ENCODE peak calls at places on chromosomes 2 and 18, in six cellular contexts. One of them, this sample, is unnamed.

GRCh38 chr18:6370410-6370809 is 44.3 kb downstream of the L3MBTL4 start:
- DNase-seq in fibroblast of pulmonary artery: no peak
- DNase-seq in astrocyte of the spinal cord: no peak
- DNase-seq in kidney epithelial cell: no peak
- DNase-seq in right lobe of liver: no peak
- DNase-seq in mesothelial cell of epicardium: no peak
- DNase-seq in this sample: no peak

GRCh38 chr2:73836141-73836943 is 7.6 kb downstream of the STAMBP start:
- DNase-seq in fibroblast of pulmonary artery: no peak
- DNase-seq in astrocyte of the spinal cord: no peak
- DNase-seq in kidney epithelial cell: no peak
- DNase-seq in right lobe of liver: no peak
- DNase-seq in mesothelial cell of epicardium: no peak
- DNase-seq in this sample: no peak

GRCh38 chr2:113889471-113890252 is at the start of gene ACTR3:
- DNase-seq in fibroblast of pulmonary artery: peak
- DNase-seq in astrocyte of the spinal cord: peak
- DNase-seq in kidney epithelial cell: peak
- DNase-seq in right lobe of liver: peak
- DNase-seq in mesothelial cell of epicardium: peak
- DNase-seq in this sample: peak

GRCh38 chr2:289362-290089 is 1.6 kb upstream of the ALKAL2 start:
- DNase-seq in fibroblast of pulmonary artery: peak
- DNase-seq in astrocyte of the spinal cord: peak
- DNase-seq in kidney epithelial cell: no peak
- DNase-seq in right lobe of liver: peak
- DNase-seq in mesothelial cell of epicardium: peak
- DNase-seq in this sample: no peak

GRCh38 chr2:37630778-37631177 is 40.7 kb downstream of the CDC42EP3 start:
- DNase-seq in fibroblast of pulmonary artery: no peak
- DNase-seq in astrocyte of the spinal cord: no peak
- DNase-seq in kidney epithelial cell: no peak
- DNase-seq in right lobe of liver: no peak
- DNase-seq in mesothelial cell of epicardium: no peak
- DNase-seq in this sample: no peak

GRCh38 chr2:96146881-96147592 is 1.8 kb upstream of the DUSP2 start:
- DNase-seq in fibroblast of pulmonary artery: no peak
- DNase-seq in astrocyte of the spinal cord: no peak
- DNase-seq in kidney epithelial cell: no peak
- DNase-seq in right lobe of liver: peak
- DNase-seq in mesothelial cell of epicardium: no peak
- DNase-seq in this sample: no peak

GRCh38 chr2:200694071-200694470 is 108.3 kb downstream of the AOX1 start:
- DNase-seq in fibroblast of pulmonary artery: no peak
- DNase-seq in astrocyte of the spinal cord: no peak
- DNase-seq in kidney epithelial cell: no peak
- DNase-seq in right lobe of liver: no peak
- DNase-seq in mesothelial cell of epicardium: no peak
- DNase-seq in this sample: no peak

GRCh38 chr2:184178229-184178628 is 420.1 kb upstream of the ZNF804A start:
- DNase-seq in fibroblast of pulmonary artery: no peak
- DNase-seq in astrocyte of the spinal cord: no peak
- DNase-seq in kidney epithelial cell: peak
- DNase-seq in right lobe of liver: no peak
- DNase-seq in mesothelial cell of epicardium: no peak
- DNase-seq in this sample: no peak

GRCh38 chr2:227545990-227546389 is 52.7 kb upstream of the SCYGR2 start:
- DNase-seq in fibroblast of pulmonary artery: no peak
- DNase-seq in astrocyte of the spinal cord: no peak
- DNase-seq in kidney epithelial cell: no peak
- DNase-seq in right lobe of liver: no peak
- DNase-seq in mesothelial cell of epicardium: no peak
- DNase-seq in this sample: no peak

GRCh38 chr2:199468561-199469513 is 11.1 kb upstream of the SATB2 start:
- DNase-seq in fibroblast of pulmonary artery: no peak
- DNase-seq in astrocyte of the spinal cord: no peak
- DNase-seq in kidney epithelial cell: no peak
- DNase-seq in right lobe of liver: no peak
- DNase-seq in mesothelial cell of epicardium: no peak
- DNase-seq in this sample: no peak

GRCh38 chr2:9310827-9311226 is 104.2 kb downstream of the ASAP2 start:
- DNase-seq in fibroblast of pulmonary artery: peak
- DNase-seq in astrocyte of the spinal cord: peak
- DNase-seq in kidney epithelial cell: no peak
- DNase-seq in right lobe of liver: no peak
- DNase-seq in mesothelial cell of epicardium: no peak
- DNase-seq in this sample: no peak

GRCh38 chr2:191857886-191858285 is 11.0 kb upstream of the CAVIN2 start:
- DNase-seq in fibroblast of pulmonary artery: no peak
- DNase-seq in astrocyte of the spinal cord: no peak
- DNase-seq in kidney epithelial cell: no peak
- DNase-seq in right lobe of liver: no peak
- DNase-seq in mesothelial cell of epicardium: no peak
- DNase-seq in this sample: no peak

GRCh38 chr2:235492850-235493344 is 946 bp upstream of the AGAP1 start:
- DNase-seq in fibroblast of pulmonary artery: no peak
- DNase-seq in astrocyte of the spinal cord: peak
- DNase-seq in kidney epithelial cell: no peak
- DNase-seq in right lobe of liver: no peak
- DNase-seq in mesothelial cell of epicardium: no peak
- DNase-seq in this sample: no peak

GRCh38 chr2:233882353-233882752 is 14.2 kb upstream of the MSL3B start:
- DNase-seq in fibroblast of pulmonary artery: no peak
- DNase-seq in astrocyte of the spinal cord: peak
- DNase-seq in kidney epithelial cell: no peak
- DNase-seq in right lobe of liver: no peak
- DNase-seq in mesothelial cell of epicardium: no peak
- DNase-seq in this sample: no peak

GRCh38 chr18:7789853-7790552 is 222.9 kb downstream of the PTPRM start:
- DNase-seq in fibroblast of pulmonary artery: peak
- DNase-seq in astrocyte of the spinal cord: peak
- DNase-seq in kidney epithelial cell: no peak
- DNase-seq in right lobe of liver: no peak
- DNase-seq in mesothelial cell of epicardium: no peak
- DNase-seq in this sample: peak

GRCh38 chr2:171673928-171674327 is 13.3 kb upstream of the DYNC1I2 start:
- DNase-seq in fibroblast of pulmonary artery: peak
- DNase-seq in astrocyte of the spinal cord: no peak
- DNase-seq in kidney epithelial cell: no peak
- DNase-seq in right lobe of liver: no peak
- DNase-seq in mesothelial cell of epicardium: no peak
- DNase-seq in this sample: no peak

GRCh38 chr18:79597176-79598045 is 82.2 kb upstream of the CTDP1 start:
- DNase-seq in fibroblast of pulmonary artery: no peak
- DNase-seq in astrocyte of the spinal cord: no peak
- DNase-seq in kidney epithelial cell: no peak
- DNase-seq in right lobe of liver: peak
- DNase-seq in mesothelial cell of epicardium: no peak
- DNase-seq in this sample: no peak

GRCh38 chr2:84906900-84907714 is 1.7 kb downstream of the TMSB10 start:
- DNase-seq in fibroblast of pulmonary artery: peak
- DNase-seq in astrocyte of the spinal cord: peak
- DNase-seq in kidney epithelial cell: no peak
- DNase-seq in right lobe of liver: peak
- DNase-seq in mesothelial cell of epicardium: no peak
- DNase-seq in this sample: no peak

GRCh38 chr2:83068706-83069105 is 1390.4 kb downstream of the SUCLG1 start:
- DNase-seq in fibroblast of pulmonary artery: peak
- DNase-seq in astrocyte of the spinal cord: no peak
- DNase-seq in kidney epithelial cell: no peak
- DNase-seq in right lobe of liver: no peak
- DNase-seq in mesothelial cell of epicardium: no peak
- DNase-seq in this sample: no peak

GRCh38 chr2:40488927-40489677 is 37.2 kb upstream of the SLC8A1 start:
- DNase-seq in fibroblast of pulmonary artery: peak
- DNase-seq in astrocyte of the spinal cord: peak
- DNase-seq in kidney epithelial cell: no peak
- DNase-seq in right lobe of liver: no peak
- DNase-seq in mesothelial cell of epicardium: no peak
- DNase-seq in this sample: no peak

GRCh38 chr2:72148975-72149555 is 1.4 kb upstream of the CYP26B1 start:
- DNase-seq in fibroblast of pulmonary artery: peak
- DNase-seq in astrocyte of the spinal cord: no peak
- DNase-seq in kidney epithelial cell: no peak
- DNase-seq in right lobe of liver: peak
- DNase-seq in mesothelial cell of epicardium: no peak
- DNase-seq in this sample: peak

GRCh38 chr18:48318481-48318880 is 90.7 kb downstream of the ZBTB7C start:
- DNase-seq in fibroblast of pulmonary artery: no peak
- DNase-seq in astrocyte of the spinal cord: no peak
- DNase-seq in kidney epithelial cell: no peak
- DNase-seq in right lobe of liver: peak
- DNase-seq in mesothelial cell of epicardium: no peak
- DNase-seq in this sample: no peak

GRCh38 chr2:653645-654425 is 23.4 kb downstream of the TMEM18 start:
- DNase-seq in fibroblast of pulmonary artery: no peak
- DNase-seq in astrocyte of the spinal cord: no peak
- DNase-seq in kidney epithelial cell: no peak
- DNase-seq in right lobe of liver: no peak
- DNase-seq in mesothelial cell of epicardium: no peak
- DNase-seq in this sample: no peak

GRCh38 chr18:64273724-64274123 is 124.8 kb upstream of the LINC00305 start:
- DNase-seq in fibroblast of pulmonary artery: no peak
- DNase-seq in astrocyte of the spinal cord: no peak
- DNase-seq in kidney epithelial cell: no peak
- DNase-seq in right lobe of liver: no peak
- DNase-seq in mesothelial cell of epicardium: no peak
- DNase-seq in this sample: no peak

GRCh38 chr2:84459028-84459943 is at the start of gene SUCLG1:
- DNase-seq in fibroblast of pulmonary artery: peak
- DNase-seq in astrocyte of the spinal cord: peak
- DNase-seq in kidney epithelial cell: peak
- DNase-seq in right lobe of liver: peak
- DNase-seq in mesothelial cell of epicardium: peak
- DNase-seq in this sample: peak

GRCh38 chr2:168155680-168156079 is 91.7 kb downstream of the STK39 start:
- DNase-seq in fibroblast of pulmonary artery: no peak
- DNase-seq in astrocyte of the spinal cord: no peak
- DNase-seq in kidney epithelial cell: no peak
- DNase-seq in right lobe of liver: no peak
- DNase-seq in mesothelial cell of epicardium: no peak
- DNase-seq in this sample: no peak

GRCh38 chr2:46187112-46187618 is 110.0 kb upstream of the EPAS1 start:
- DNase-seq in fibroblast of pulmonary artery: peak
- DNase-seq in astrocyte of the spinal cord: peak
- DNase-seq in kidney epithelial cell: no peak
- DNase-seq in right lobe of liver: peak
- DNase-seq in mesothelial cell of epicardium: no peak
- DNase-seq in this sample: no peak

DNA sequence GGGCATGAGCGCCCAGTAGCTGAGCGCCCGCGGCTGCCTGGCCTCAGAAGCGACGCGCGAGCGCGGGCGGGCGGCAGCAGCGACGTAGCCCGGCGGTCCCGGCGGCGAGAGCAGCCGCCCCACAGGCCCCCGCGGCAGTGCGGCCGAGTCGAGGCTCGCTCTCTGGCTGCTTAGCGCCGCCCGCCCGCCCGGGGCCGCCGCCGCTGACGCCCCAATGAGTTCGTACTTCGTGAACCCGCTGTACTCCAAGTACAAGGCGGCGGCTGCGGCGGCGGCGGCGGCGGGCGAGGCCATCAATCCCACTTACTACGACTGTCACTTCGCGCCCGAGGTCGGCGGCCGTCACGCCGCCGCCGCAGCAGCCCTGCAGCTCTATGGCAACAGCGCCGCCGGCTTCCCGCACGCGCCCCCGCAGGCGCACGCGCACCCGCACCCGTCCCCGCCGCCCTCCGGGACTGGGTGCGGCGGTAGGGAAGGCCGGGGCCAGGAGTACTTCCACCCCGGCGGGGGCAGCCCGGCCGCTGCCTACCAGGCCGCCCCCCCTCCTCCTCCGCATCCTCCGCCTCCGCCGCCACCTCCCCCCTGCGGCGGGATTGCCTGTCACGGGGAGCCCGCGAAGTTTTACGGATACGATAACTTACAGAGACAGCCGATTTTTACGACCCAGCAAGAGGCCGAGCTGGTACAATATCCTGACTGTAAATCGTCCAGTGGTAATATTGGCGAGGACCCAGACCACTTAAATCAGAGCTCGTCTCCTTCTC is 830 bp downstream of the HOXD8 start:
- DNase-seq in fibroblast of pulmonary artery: no peak
- DNase-seq in astrocyte of the spinal cord: peak
- DNase-seq in kidney epithelial cell: no peak
- DNase-seq in right lobe of liver: no peak
- DNase-seq in mesothelial cell of epicardium: no peak
- DNase-seq in this sample: no peak
- TF ChIP-seq CTCF in fibroblast of pulmonary artery: no peak
- TF ChIP-seq CTCF in astrocyte of the spinal cord: no peak
- TF ChIP-seq CTCF in kidney epithelial cell: no peak
- TF ChIP-seq CTCF in right lobe of liver: no peak
- TF ChIP-seq CTCF in mesothelial cell of epicardium: no peak
- TF ChIP-seq CTCF in this sample: no peak

DNA sequence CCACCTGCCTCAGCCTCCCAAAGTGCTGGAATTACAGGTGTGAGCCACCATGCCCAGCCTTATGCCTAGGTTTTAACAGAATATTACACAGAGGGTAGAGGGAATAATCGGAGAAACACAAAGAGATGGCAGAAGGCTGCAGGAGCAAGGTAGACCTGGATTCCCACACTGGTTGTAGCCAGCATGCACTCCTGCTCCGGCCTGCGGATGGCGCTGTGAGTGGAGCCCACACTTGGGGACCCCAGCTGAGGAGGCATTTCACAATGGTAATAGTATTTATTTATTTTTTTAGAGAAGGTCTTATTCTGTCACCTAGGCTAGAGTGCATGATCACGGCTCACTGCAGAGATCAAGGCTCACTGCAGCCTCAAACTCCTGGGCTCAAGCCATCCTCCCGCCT is 38.8 kb upstream of the DARS1 start:
- DNase-seq in fibroblast of pulmonary artery: no peak
- DNase-seq in astrocyte of the spinal cord: no peak
- DNase-seq in kidney epithelial cell: no peak
- DNase-seq in right lobe of liver: no peak
- DNase-seq in mesothelial cell of epicardium: no peak
- DNase-seq in this sample: no peak
- TF ChIP-seq CTCF in fibroblast of pulmonary artery: no peak
- TF ChIP-seq CTCF in astrocyte of the spinal cord: no peak
- TF ChIP-seq CTCF in kidney epithelial cell: no peak
- TF ChIP-seq CTCF in right lobe of liver: no peak
- TF ChIP-seq CTCF in mesothelial cell of epicardium: no peak
- TF ChIP-seq CTCF in this sample: no peak

DNA sequence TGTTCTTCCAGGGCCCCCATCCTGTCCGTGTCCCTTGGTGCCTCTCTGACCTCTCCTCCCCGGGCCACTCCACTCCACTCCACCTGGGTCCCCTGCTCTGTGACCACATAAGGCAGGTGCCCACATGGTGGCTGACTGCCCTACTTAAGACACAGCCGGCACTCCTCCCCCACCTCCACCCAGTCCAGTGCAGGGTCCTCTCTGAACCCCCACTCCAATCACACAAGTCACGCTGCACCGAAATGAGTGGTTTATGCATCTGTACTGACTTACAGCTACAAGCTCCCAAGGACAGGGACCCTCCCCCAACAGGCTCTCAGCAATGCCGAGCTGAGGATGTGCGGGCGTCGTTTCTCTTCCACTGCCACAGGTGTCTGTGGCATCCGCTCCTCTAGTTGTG is 48.4 kb downstream of the TFCP2L1 start:
- DNase-seq in fibroblast of pulmonary artery: no peak
- DNase-seq in astrocyte of the spinal cord: no peak
- DNase-seq in kidney epithelial cell: no peak
- DNase-seq in right lobe of liver: peak
- DNase-seq in mesothelial cell of epicardium: no peak
- DNase-seq in this sample: no peak
- TF ChIP-seq CTCF in fibroblast of pulmonary artery: no peak
- TF ChIP-seq CTCF in astrocyte of the spinal cord: no peak
- TF ChIP-seq CTCF in kidney epithelial cell: no peak
- TF ChIP-seq CTCF in right lobe of liver: no peak
- TF ChIP-seq CTCF in mesothelial cell of epicardium: no peak
- TF ChIP-seq CTCF in this sample: no peak

GRCh38 chr2:86107031-86107430 is 996 bp downstream of the PTCD3 start:
- DNase-seq in fibroblast of pulmonary artery: no peak
- DNase-seq in astrocyte of the spinal cord: no peak
- DNase-seq in kidney epithelial cell: no peak
- DNase-seq in right lobe of liver: no peak
- DNase-seq in mesothelial cell of epicardium: no peak
- DNase-seq in this sample: no peak
- TF ChIP-seq CTCF in fibroblast of pulmonary artery: no peak
- TF ChIP-seq CTCF in astrocyte of the spinal cord: no peak
- TF ChIP-seq CTCF in kidney epithelial cell: no peak
- TF ChIP-seq CTCF in right lobe of liver: no peak
- TF ChIP-seq CTCF in mesothelial cell of epicardium: no peak
- TF ChIP-seq CTCF in this sample: no peak